ENCODE peak calls at places on chromosomes 4 and X, in seven cellular contexts. One of them, this sample, is unnamed.

GRCh38 chr4:89681219-89681618 is 155.7 kb downstream of the SNCA start:
- DNase-seq in pancreas: no peak
- DNase-seq in brain microvascular endothelial cell: peak; percentile 14
- DNase-seq in astrocyte: no peak
- DNase-seq in suprapubic skin: no peak
- DNase-seq in CD4-positive, alpha-beta T cell: no peak
- DNase-seq in activated CD8-positive, alpha-beta T cell treated with anti-CD3 and anti-CD28 coated beads for 36 hours: no peak
- DNase-seq in this sample: no peak

GRCh38 chr4:83617371-83618021 is 81.6 kb downstream of the GPAT3 start:
- DNase-seq in brain microvascular endothelial cell: no peak
- DNase-seq in suprapubic skin: no peak
- DNase-seq in CD4-positive, alpha-beta T cell: no peak
- DNase-seq in pancreas: no peak
- DNase-seq in activated CD8-positive, alpha-beta T cell treated with anti-CD3 and anti-CD28 coated beads for 36 hours: no peak
- DNase-seq in astrocyte: no peak
- DNase-seq in this sample: no peak

GRCh38 chr4:472881-473574 is 25.9 kb downstream of the ZNF721 start:
- DNase-seq in pancreas: no peak
- DNase-seq in astrocyte: no peak
- DNase-seq in brain microvascular endothelial cell: peak; percentile 11
- DNase-seq in activated CD8-positive, alpha-beta T cell treated with anti-CD3 and anti-CD28 coated beads for 36 hours: peak; percentile 11
- DNase-seq in suprapubic skin: no peak
- DNase-seq in CD4-positive, alpha-beta T cell: no peak
- DNase-seq in this sample: no peak

GRCh38 chr4:10344824-10345223 is 112.4 kb downstream of the ZNF518B start:
- DNase-seq in suprapubic skin: no peak
- DNase-seq in brain microvascular endothelial cell: no peak
- DNase-seq in astrocyte: no peak
- DNase-seq in pancreas: no peak
- DNase-seq in activated CD8-positive, alpha-beta T cell treated with anti-CD3 and anti-CD28 coated beads for 36 hours: no peak
- DNase-seq in CD4-positive, alpha-beta T cell: no peak
- DNase-seq in this sample: no peak

GRCh38 chr4:172725581-172725980 is 443.0 kb upstream of the GALNT7 start:
- DNase-seq in pancreas: no peak
- DNase-seq in suprapubic skin: no peak
- DNase-seq in astrocyte: no peak
- DNase-seq in brain microvascular endothelial cell: no peak
- DNase-seq in CD4-positive, alpha-beta T cell: no peak
- DNase-seq in activated CD8-positive, alpha-beta T cell treated with anti-CD3 and anti-CD28 coated beads for 36 hours: no peak
- DNase-seq in this sample: no peak

GRCh38 chr4:10296730-10297129 is 160.5 kb downstream of the ZNF518B start:
- DNase-seq in CD4-positive, alpha-beta T cell: no peak
- DNase-seq in pancreas: no peak
- DNase-seq in activated CD8-positive, alpha-beta T cell treated with anti-CD3 and anti-CD28 coated beads for 36 hours: no peak
- DNase-seq in brain microvascular endothelial cell: no peak
- DNase-seq in astrocyte: no peak
- DNase-seq in suprapubic skin: no peak
- DNase-seq in this sample: no peak

GRCh38 chr4:171714791-171715454 is 98.3 kb upstream of the GALNTL6 start:
- DNase-seq in CD4-positive, alpha-beta T cell: no peak
- DNase-seq in astrocyte: no peak
- DNase-seq in suprapubic skin: no peak
- DNase-seq in pancreas: peak; percentile 49
- DNase-seq in brain microvascular endothelial cell: no peak
- DNase-seq in activated CD8-positive, alpha-beta T cell treated with anti-CD3 and anti-CD28 coated beads for 36 hours: no peak
- DNase-seq in this sample: no peak

GRCh38 chr4:2357821-2358745 is 60.4 kb downstream of the ZFYVE28 start:
- DNase-seq in suprapubic skin: peak; percentile 46
- DNase-seq in CD4-positive, alpha-beta T cell: no peak
- DNase-seq in activated CD8-positive, alpha-beta T cell treated with anti-CD3 and anti-CD28 coated beads for 36 hours: no peak
- DNase-seq in pancreas: no peak
- DNase-seq in brain microvascular endothelial cell: no peak
- DNase-seq in astrocyte: no peak
- DNase-seq in this sample: no peak

GRCh38 chr4:116668190-116668589 is 417.2 kb downstream of the TRAM1L1 start:
- DNase-seq in pancreas: no peak
- DNase-seq in activated CD8-positive, alpha-beta T cell treated with anti-CD3 and anti-CD28 coated beads for 36 hours: no peak
- DNase-seq in astrocyte: no peak
- DNase-seq in brain microvascular endothelial cell: no peak
- DNase-seq in CD4-positive, alpha-beta T cell: no peak
- DNase-seq in suprapubic skin: no peak
- DNase-seq in this sample: no peak
- TF ChIP-seq CTCF in pancreas: no peak
- TF ChIP-seq CTCF in activated CD8-positive, alpha-beta T cell treated with anti-CD3 and anti-CD28 coated beads for 36 hours: no peak
- TF ChIP-seq CTCF in astrocyte: no peak
- TF ChIP-seq CTCF in brain microvascular endothelial cell: peak; percentile 26
- TF ChIP-seq CTCF in CD4-positive, alpha-beta T cell: no peak
- TF ChIP-seq CTCF in suprapubic skin: no peak
- TF ChIP-seq CTCF in this sample: peak; percentile 49

GRCh38 chr4:138178566-138178965 is 63.6 kb downstream of the SLC7A11 start:
- DNase-seq in CD4-positive, alpha-beta T cell: no peak
- DNase-seq in pancreas: no peak
- DNase-seq in suprapubic skin: no peak
- DNase-seq in activated CD8-positive, alpha-beta T cell treated with anti-CD3 and anti-CD28 coated beads for 36 hours: no peak
- DNase-seq in brain microvascular endothelial cell: no peak
- DNase-seq in astrocyte: peak; percentile 62
- DNase-seq in this sample: no peak

GRCh38 chr4:138177278-138177968 is 64.7 kb downstream of the SLC7A11 start:
- DNase-seq in pancreas: no peak
- DNase-seq in astrocyte: no peak
- DNase-seq in brain microvascular endothelial cell: no peak
- DNase-seq in activated CD8-positive, alpha-beta T cell treated with anti-CD3 and anti-CD28 coated beads for 36 hours: no peak
- DNase-seq in suprapubic skin: no peak
- DNase-seq in CD4-positive, alpha-beta T cell: no peak
- DNase-seq in this sample: no peak

GRCh38 chr4:138181288-138181687 is 60.9 kb downstream of the SLC7A11 start:
- DNase-seq in activated CD8-positive, alpha-beta T cell treated with anti-CD3 and anti-CD28 coated beads for 36 hours: no peak
- DNase-seq in CD4-positive, alpha-beta T cell: no peak
- DNase-seq in astrocyte: peak; percentile 16
- DNase-seq in suprapubic skin: no peak
- DNase-seq in pancreas: no peak
- DNase-seq in brain microvascular endothelial cell: no peak
- DNase-seq in this sample: no peak

DNA sequence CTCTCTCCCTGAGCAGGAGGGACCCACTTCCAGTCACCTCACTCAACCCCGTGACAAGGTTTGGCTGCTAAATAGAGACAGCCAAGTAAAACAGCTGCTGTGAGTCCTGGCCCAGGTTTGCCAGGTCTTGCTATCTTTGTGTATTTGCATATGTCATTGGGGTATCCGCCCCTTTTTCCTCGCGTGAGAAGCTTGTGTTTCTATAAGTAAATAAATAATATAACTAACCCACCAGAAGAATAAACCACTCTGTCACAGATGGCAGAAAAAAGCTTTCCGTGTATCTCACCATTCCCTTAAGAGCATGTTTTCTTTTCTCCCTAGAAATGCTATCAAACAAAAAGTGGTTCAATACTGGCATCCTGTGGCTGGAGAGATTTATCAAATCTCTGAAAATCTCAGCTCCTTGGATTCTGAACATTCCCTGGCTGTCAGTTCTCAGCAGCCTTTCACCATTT is 66.8 kb downstream of the SLC7A11 start:
- DNase-seq in astrocyte: peak; percentile 38
- DNase-seq in pancreas: peak; percentile 27
- DNase-seq in brain microvascular endothelial cell: peak; percentile 37
- DNase-seq in CD4-positive, alpha-beta T cell: no peak
- DNase-seq in suprapubic skin: no peak
- DNase-seq in activated CD8-positive, alpha-beta T cell treated with anti-CD3 and anti-CD28 coated beads for 36 hours: no peak
- DNase-seq in this sample: no peak
- TF ChIP-seq CTCF in astrocyte: no peak
- TF ChIP-seq CTCF in pancreas: no peak
- TF ChIP-seq CTCF in brain microvascular endothelial cell: no peak
- TF ChIP-seq CTCF in CD4-positive, alpha-beta T cell: no peak
- TF ChIP-seq CTCF in suprapubic skin: no peak
- TF ChIP-seq CTCF in activated CD8-positive, alpha-beta T cell treated with anti-CD3 and anti-CD28 coated beads for 36 hours: no peak
- TF ChIP-seq CTCF in this sample: no peak

GRCh38 chrX:22276781-22277180 is 4.1 kb downstream of the CBLL2 start:
- DNase-seq in suprapubic skin: no peak
- DNase-seq in pancreas: no peak
- DNase-seq in astrocyte: peak; percentile 22
- DNase-seq in CD4-positive, alpha-beta T cell: no peak
- DNase-seq in activated CD8-positive, alpha-beta T cell treated with anti-CD3 and anti-CD28 coated beads for 36 hours: no peak
- DNase-seq in brain microvascular endothelial cell: no peak
- DNase-seq in this sample: no peak

GRCh38 chrX:22272613-22273012 is at the start of gene CBLL2:
- DNase-seq in pancreas: no peak
- DNase-seq in CD4-positive, alpha-beta T cell: no peak
- DNase-seq in astrocyte: no peak
- DNase-seq in brain microvascular endothelial cell: no peak
- DNase-seq in suprapubic skin: no peak
- DNase-seq in activated CD8-positive, alpha-beta T cell treated with anti-CD3 and anti-CD28 coated beads for 36 hours: no peak
- DNase-seq in this sample: no peak

GRCh38 chrX:22273714-22274317 is 1.1 kb downstream of the CBLL2 start:
- DNase-seq in brain microvascular endothelial cell: no peak
- DNase-seq in activated CD8-positive, alpha-beta T cell treated with anti-CD3 and anti-CD28 coated beads for 36 hours: no peak
- DNase-seq in pancreas: no peak
- DNase-seq in CD4-positive, alpha-beta T cell: no peak
- DNase-seq in astrocyte: no peak
- DNase-seq in suprapubic skin: no peak
- DNase-seq in this sample: no peak

DNA sequence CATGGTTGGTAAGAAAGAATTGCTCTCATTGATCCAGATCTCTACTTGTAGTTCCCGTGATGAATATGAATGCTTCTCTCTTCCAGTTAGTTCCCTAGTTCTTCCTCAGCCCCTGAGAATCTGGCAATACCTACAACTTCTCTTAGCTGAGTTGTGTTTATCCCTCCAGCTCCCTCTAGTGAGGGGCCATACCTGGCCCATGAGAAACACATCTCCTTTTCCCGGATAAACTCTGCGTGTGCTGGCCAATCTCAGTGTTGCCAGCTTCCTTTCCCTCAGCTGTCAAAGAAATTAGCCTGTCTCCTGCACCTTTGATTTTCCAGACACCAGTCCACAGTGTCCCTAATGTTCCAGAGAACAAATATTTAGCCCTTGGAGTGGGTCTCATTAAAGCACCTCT is 5.7 kb downstream of the CBLL2 start:
- DNase-seq in astrocyte: no peak
- DNase-seq in pancreas: no peak
- DNase-seq in suprapubic skin: no peak
- DNase-seq in CD4-positive, alpha-beta T cell: no peak
- DNase-seq in brain microvascular endothelial cell: no peak
- DNase-seq in activated CD8-positive, alpha-beta T cell treated with anti-CD3 and anti-CD28 coated beads for 36 hours: no peak
- DNase-seq in this sample: no peak
- TF ChIP-seq CTCF in astrocyte: no peak
- TF ChIP-seq CTCF in pancreas: no peak
- TF ChIP-seq CTCF in suprapubic skin: no peak
- TF ChIP-seq CTCF in CD4-positive, alpha-beta T cell: no peak
- TF ChIP-seq CTCF in brain microvascular endothelial cell: peak; percentile 42
- TF ChIP-seq CTCF in activated CD8-positive, alpha-beta T cell treated with anti-CD3 and anti-CD28 coated beads for 36 hours: no peak
- TF ChIP-seq CTCF in this sample: no peak

DNA sequence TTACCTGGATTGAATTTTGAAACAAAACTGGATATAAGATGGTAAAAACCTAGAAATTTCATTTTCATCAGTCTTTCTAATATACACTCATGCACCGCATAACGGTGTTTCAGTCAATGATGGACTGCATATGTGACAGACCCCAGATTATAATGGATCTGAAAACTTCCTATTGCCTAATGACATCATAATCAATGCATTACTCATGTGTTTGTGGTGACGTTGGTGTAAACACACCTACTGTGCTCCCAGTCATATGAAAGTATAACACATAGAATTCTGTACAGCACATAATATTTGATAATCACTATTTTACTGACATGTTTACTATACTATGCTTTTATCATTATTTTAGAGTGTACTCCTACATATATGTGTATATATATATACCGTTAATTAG is 119.9 kb upstream of the AGA start:
- DNase-seq in CD4-positive, alpha-beta T cell: no peak
- DNase-seq in astrocyte: no peak
- DNase-seq in pancreas: no peak
- DNase-seq in suprapubic skin: no peak
- DNase-seq in activated CD8-positive, alpha-beta T cell treated with anti-CD3 and anti-CD28 coated beads for 36 hours: no peak
- DNase-seq in brain microvascular endothelial cell: no peak
- DNase-seq in this sample: no peak
- TF ChIP-seq CTCF in CD4-positive, alpha-beta T cell: no peak
- TF ChIP-seq CTCF in astrocyte: no peak
- TF ChIP-seq CTCF in pancreas: no peak
- TF ChIP-seq CTCF in suprapubic skin: no peak
- TF ChIP-seq CTCF in activated CD8-positive, alpha-beta T cell treated with anti-CD3 and anti-CD28 coated beads for 36 hours: no peak
- TF ChIP-seq CTCF in brain microvascular endothelial cell: no peak
- TF ChIP-seq CTCF in this sample: no peak